ENCODE peak calls at places on chromosomes 4 and X, in seven cellular contexts. P is breast epithelium, G is tibial nerve, N is lower leg skin, K is bronchial epithelial cell, C is lung, J is hepatocyte. I is an unnamed sample.

GRCh38 chr4:8248091-8248490 is 21.5 kb upstream of the HTRA3 start:
- DNase-seq in P (no peak), G (no peak), N (no peak), K (peak; percentile 46), C (no peak), J (no peak), I (peak; percentile 26)

GRCh38 chr4:123114915-123115756 is 192.7 kb upstream of the NUDT6 start:
- DNase-seq in P (no peak), G (no peak), N (no peak), K (no peak), C (no peak), J (no peak), I (no peak)

GRCh38 chrX:29746326-29746725 is 469.0 kb upstream of the MAGEB2 start:
- DNase-seq in P (no peak), G (no peak), N (no peak), K (no peak), C (no peak), J (no peak), I (no peak)

GRCh38 chrX:120549483-120550452 is 11.0 kb downstream of the CUL4B start:
- DNase-seq in P (no peak), G (no peak), N (no peak), K (peak; percentile 89), C (no peak), J (peak; percentile 53), I (peak; percentile 87)

GRCh38 chr4:104896623-104897296 is 249.9 kb upstream of the TET2 start:
- DNase-seq in P (no peak), G (no peak), N (no peak), K (peak; percentile 74), C (no peak), J (no peak), I (no peak)

GRCh38 chr4:123397276-123398150 is 918 bp downstream of the SPRY1 start:
- DNase-seq in P (no peak), G (no peak), N (no peak), K (peak; percentile 63), C (peak; percentile 47), J (peak; percentile 64), I (peak; percentile 68)

GRCh38 chrX:24117288-24117687 is 32.2 kb upstream of the ZFX start:
- DNase-seq in P (no peak), G (no peak), N (no peak), K (peak; percentile 31), C (no peak), J (peak; percentile 43), I (peak; percentile 80)

GRCh38 chr4:168021666-168022065 is 70.7 kb upstream of the ANXA10 start:
- DNase-seq in P (no peak), G (no peak), N (no peak), K (peak; percentile 75), C (no peak), J (no peak), I (peak; percentile 58)

GRCh38 chrX:107736781-107737531 is 38.6 kb downstream of the TSC22D3 start:
- DNase-seq in P (no peak), G (no peak), N (no peak), K (no peak), C (no peak), J (no peak), I (no peak)

GRCh38 chr4:76197971-76198410 is 15.6 kb downstream of the SCARB2 start:
- DNase-seq in P (peak; percentile 66), G (no peak), N (no peak), K (no peak), C (no peak), J (peak; percentile 62), I (peak; percentile 30)

GRCh38 chr4:7854211-7854610 is 85.5 kb downstream of the AFAP1 start:
- DNase-seq in P (no peak), G (no peak), N (no peak), K (no peak), C (no peak), J (no peak), I (no peak)

GRCh38 chrX:34521563-34521962 is 135.5 kb downstream of the TMEM47 start:
- DNase-seq in P (no peak), G (no peak), N (no peak), K (peak; percentile 38), C (no peak), J (no peak), I (no peak)

GRCh38 chr4:15469402-15470148 is at the start of gene CC2D2A:
- DNase-seq in P (no peak), G (no peak), N (no peak), K (peak; percentile 56), C (no peak), J (peak; percentile 53), I (peak; percentile 51)

GRCh38 chrX:31225819-31226218 is 154.0 kb upstream of the FTHL17 start:
- DNase-seq in P (no peak), G (no peak), N (no peak), K (no peak), C (no peak), J (no peak), I (no peak)

GRCh38 chr4:168527560-168527959 is 30.7 kb downstream of the PALLD start:
- DNase-seq in P (no peak), G (no peak), N (no peak), K (no peak), C (no peak), J (no peak), I (no peak)

GRCh38 chr4:40630335-40631021 is 814 bp upstream of the RBM47 start:
- DNase-seq in P (peak; percentile 58), G (peak; percentile 24), N (peak; percentile 56), K (peak; percentile 71), C (peak; percentile 83), J (peak; percentile 69), I (no peak)

DNA sequence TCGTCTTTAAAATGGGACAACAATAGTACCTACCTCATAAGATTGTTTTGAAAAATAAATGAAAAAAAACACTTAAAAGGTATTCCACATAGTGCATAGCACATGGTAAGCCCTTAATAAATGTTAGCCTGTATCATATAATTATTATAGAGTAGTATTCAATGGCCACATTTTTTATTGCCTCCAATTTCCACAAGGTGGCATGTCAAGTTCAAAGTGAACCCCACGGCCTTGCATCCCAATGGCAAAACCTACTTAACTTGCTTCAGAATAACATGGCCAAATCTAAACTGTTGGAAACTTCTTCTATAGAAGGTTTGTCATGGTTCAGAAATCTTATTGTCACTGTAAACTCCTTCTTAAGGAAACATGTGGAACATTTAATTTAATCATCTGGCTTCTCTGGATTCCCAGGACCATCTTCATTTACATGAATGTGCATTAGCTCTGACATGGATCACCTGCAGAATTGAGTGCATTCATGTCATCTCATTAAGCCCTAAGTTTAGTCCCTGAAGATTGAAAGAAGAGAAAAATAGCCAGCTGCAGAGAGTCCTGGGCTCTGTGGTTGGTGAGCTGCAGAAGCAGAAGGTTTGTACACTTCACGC is 60.9 kb downstream of the ANXA3 start:
- DNase-seq in P (no peak), G (no peak), N (no peak), K (peak; percentile 42), C (no peak), J (peak; percentile 49), I (peak; percentile 77)
- H3K4me3 ChIP-seq in P (no peak overlapping the region), G (no peak overlapping the region), N (no peak overlapping the region), K (no peak overlapping the region), C (no peak overlapping the region), J (no peak overlapping the region), I (no peak overlapping the region)

DNA sequence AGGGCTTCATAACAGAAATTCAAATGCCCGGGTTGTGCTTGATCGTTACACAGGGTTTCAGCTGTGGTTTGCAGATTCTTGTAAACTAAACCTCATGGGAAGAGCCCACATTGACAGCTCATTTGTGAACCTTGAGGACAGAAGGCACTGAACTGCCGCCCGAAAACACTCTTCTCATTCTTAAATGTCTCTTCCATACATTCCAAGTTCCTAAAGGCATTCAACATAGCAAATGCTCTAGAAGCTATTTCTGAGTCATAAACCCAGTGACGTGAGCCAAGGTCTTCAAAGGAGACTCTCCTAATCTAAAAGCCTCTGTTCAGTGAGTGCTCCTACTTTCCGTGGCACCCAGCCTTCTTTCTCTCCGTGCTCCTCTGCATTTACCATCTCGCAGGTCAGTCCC is 737.8 kb upstream of the FRG1 start:
- DNase-seq in P (no peak), G (no peak), N (no peak), K (peak; percentile 61), C (no peak), J (peak; percentile 32), I (peak; percentile 25)
- H3K4me3 ChIP-seq in P (peak overlapping the region; percentile 35), G (no peak overlapping the region), N (no peak overlapping the region), K (no peak overlapping the region), C (no peak overlapping the region), J (no peak overlapping the region), I (peak overlapping the region; percentile 41)

GRCh38 chrX:118824173-118824782 is 654 bp downstream of the ZCCHC12 start:
- DNase-seq in P (no peak), G (no peak), N (no peak), K (no peak), C (no peak), J (no peak), I (no peak)

DNA sequence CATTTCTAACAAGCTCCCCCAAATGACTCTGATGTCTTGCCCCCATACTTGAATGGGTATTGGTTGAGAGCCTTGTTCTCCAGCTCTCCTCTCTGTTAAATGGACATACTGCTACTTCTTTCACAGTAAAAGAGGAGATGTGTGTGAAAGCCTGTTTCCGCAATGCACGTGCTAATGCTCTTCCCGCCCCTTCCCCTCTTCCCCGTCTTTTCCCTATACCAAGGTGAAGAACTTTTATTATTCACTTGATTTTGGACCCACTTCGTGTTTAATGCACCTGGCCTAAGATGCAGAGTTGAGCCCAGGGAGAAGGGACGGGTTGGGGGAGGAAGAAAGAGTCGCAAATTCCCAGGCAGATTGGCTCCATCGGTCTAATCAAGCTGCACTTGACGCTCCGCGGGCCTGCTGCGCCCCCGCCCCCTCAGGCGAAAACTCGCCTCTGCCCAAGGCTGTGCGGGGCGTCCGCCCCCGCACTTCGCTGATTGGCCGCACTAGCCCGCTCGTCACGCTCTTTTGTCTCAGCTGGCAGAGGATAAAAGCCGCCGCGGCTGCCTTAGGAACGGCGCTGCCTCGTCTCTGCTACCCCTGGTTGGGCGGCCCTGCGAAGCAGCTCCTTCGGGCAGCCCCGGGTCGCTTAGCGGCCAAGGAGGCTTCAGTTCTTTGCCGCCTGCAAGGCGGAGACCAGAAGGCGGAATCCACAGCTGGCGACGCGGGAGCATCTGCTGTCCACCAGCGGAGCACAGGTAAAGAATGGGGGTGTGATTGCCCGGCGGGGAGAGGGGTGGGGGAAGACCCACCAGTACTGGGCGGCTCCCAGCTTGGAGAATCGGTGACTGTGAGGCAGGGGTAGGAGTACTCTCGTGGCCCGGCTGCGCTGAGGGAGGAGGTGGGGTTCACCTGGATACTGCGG is at the start of gene ZCCHC12:
- DNase-seq in P (no peak), G (no peak), N (no peak), K (peak; percentile 5), C (no peak), J (peak; percentile 65), I (peak; percentile 61)
- H3K4me3 ChIP-seq in P (peak within 1 kb of the TSS; percentile 37), G (peak within 1 kb of the TSS; percentile 31), N (no peak within 1 kb of the TSS), K (no peak within 1 kb of the TSS), C (no peak within 1 kb of the TSS), J (no peak within 1 kb of the TSS), I (peak within 1 kb of the TSS; percentile 39)

GRCh38 chrX:153055827-153056748 is at the start of gene PNMA3:
- DNase-seq in P (no peak), G (no peak), N (no peak), K (no peak), C (no peak), J (peak; percentile 68), I (no peak)
- H3K4me3 ChIP-seq in P (peak within 1 kb of the TSS; percentile 29), G (no peak within 1 kb of the TSS), N (no peak within 1 kb of the TSS), K (no peak within 1 kb of the TSS), C (no peak within 1 kb of the TSS), J (peak within 1 kb of the TSS; percentile 20), I (no peak within 1 kb of the TSS)

GRCh38 chr4:175951794-175952193 is 113.8 kb upstream of the WDR17 start:
- DNase-seq in P (no peak), G (no peak), N (no peak), K (peak; percentile 72), C (no peak), J (peak; percentile 66), I (no peak)

GRCh38 chr4:175947117-175947722 is 118.4 kb upstream of the WDR17 start:
- DNase-seq in P (no peak), G (no peak), N (no peak), K (peak; percentile 27), C (no peak), J (peak; percentile 41), I (peak; percentile 18)

GRCh38 chr4:175946472-175947116 is 119.0 kb upstream of the WDR17 start:
- DNase-seq in P (no peak), G (no peak), N (no peak), K (no peak), C (no peak), J (no peak), I (no peak)
- H3K4me3 ChIP-seq in P (no peak overlapping the region), G (no peak overlapping the region), N (no peak overlapping the region), K (no peak overlapping the region), C (no peak overlapping the region), J (no peak overlapping the region), I (no peak overlapping the region)